ENCODE peak calls at places on chromosome 13, in eight cellular contexts. P is RWPE1, O is lung, T is neural crest cell, B is Caco-2, R is upper lobe of right lung, E is non-pigmented ciliary epithelial cell, G is HCEC 1CT. Q is an unnamed sample.

GRCh38 chr13:44854264-44855060 is 134.8 kb downstream of the NUFIP1 start:
- DNase-seq in P (no peak), O (peak), T (no peak), B (peak), R (peak), E (no peak), G (no peak), Q (peak)

GRCh38 chr13:51643882-51644281 is 59.6 kb downstream of the WDFY2 start:
- DNase-seq in P (peak), O (no peak), T (no peak), B (no peak), R (no peak), E (peak), G (peak), Q (no peak)

GRCh38 chr13:40895715-40896184 is 106.3 kb downstream of the SLC25A15 start:
- DNase-seq in P (no peak), O (no peak), T (no peak), B (peak), R (no peak), E (no peak), G (no peak), Q (peak)

GRCh38 chr13:50222569-50223332 is 207.5 kb downstream of the KCNRG start:
- DNase-seq in P (peak), O (peak), T (no peak), B (peak), R (peak), E (no peak), G (peak), Q (peak)

GRCh38 chr13:34507630-34508029 is 434.4 kb upstream of the NBEA start:
- DNase-seq in P (no peak), O (no peak), T (no peak), B (no peak), R (no peak), E (no peak), G (no peak), Q (no peak)

GRCh38 chr13:27131202-27131623 is 40.4 kb downstream of the USP12 start:
- DNase-seq in P (peak), O (peak), T (no peak), B (no peak), R (no peak), E (no peak), G (no peak), Q (no peak)

GRCh38 chr13:45544520-45544919 is 71.0 kb downstream of the ERICH6B start:
- DNase-seq in P (no peak), O (no peak), T (no peak), B (no peak), R (no peak), E (no peak), G (no peak), Q (no peak)

GRCh38 chr13:77002590-77003190 is 10.8 kb downstream of the CLN5 start:
- DNase-seq in P (peak), O (no peak), T (no peak), B (peak), R (no peak), E (no peak), G (peak), Q (peak)

GRCh38 chr13:110663044-110663443 is 42.9 kb downstream of the CARS2 start:
- DNase-seq in P (no peak), O (no peak), T (no peak), B (no peak), R (no peak), E (no peak), G (no peak), Q (no peak)

GRCh38 chr13:43284162-43284561 is 260.8 kb downstream of the DNAJC15 start:
- DNase-seq in P (peak), O (no peak), T (no peak), B (no peak), R (no peak), E (no peak), G (peak), Q (no peak)

GRCh38 chr13:102317593-102317992 is 84.3 kb downstream of the FGF14 start:
- DNase-seq in P (no peak), O (peak), T (no peak), B (no peak), R (peak), E (peak), G (peak), Q (peak)

GRCh38 chr13:99948907-99949656 is 22.5 kb downstream of the ZIC5 start:
- DNase-seq in P (no peak), O (peak), T (no peak), B (no peak), R (no peak), E (no peak), G (no peak), Q (no peak)

GRCh38 chr13:113089693-113090414 is 15.7 kb upstream of the F7 start:
- DNase-seq in P (no peak), O (no peak), T (no peak), B (no peak), R (peak), E (no peak), G (no peak), Q (no peak)

GRCh38 chr13:20401586-20401957 is 124.1 kb downstream of the CRYL1 start:
- DNase-seq in P (no peak), O (no peak), T (no peak), B (no peak), R (no peak), E (no peak), G (no peak), Q (no peak)

GRCh38 chr13:101452519-101453485 is at the start of gene ITGBL1:
- DNase-seq in P (no peak), O (no peak), T (no peak), B (no peak), R (no peak), E (no peak), G (peak), Q (no peak)

GRCh38 chr13:98415326-98416070 is 161.4 kb downstream of the STK24 start:
- DNase-seq in P (no peak), O (no peak), T (no peak), B (no peak), R (no peak), E (no peak), G (no peak), Q (no peak)

GRCh38 chr13:38979891-38980627 is 10.6 kb downstream of the STOML3 start:
- DNase-seq in P (no peak), O (no peak), T (peak), B (no peak), R (no peak), E (no peak), G (no peak), Q (peak)

GRCh38 chr13:99352351-99353271 is 45.4 kb upstream of the GPR183 start:
- DNase-seq in P (no peak), O (no peak), T (no peak), B (no peak), R (no peak), E (no peak), G (no peak), Q (no peak)

GRCh38 chr13:98847780-98848179 is 95.3 kb upstream of the SLC15A1 start:
- DNase-seq in P (no peak), O (no peak), T (no peak), B (no peak), R (no peak), E (no peak), G (no peak), Q (no peak)

GRCh38 chr13:49071341-49071937 is 95.7 kb downstream of the FNDC3A start:
- DNase-seq in P (no peak), O (no peak), T (no peak), B (no peak), R (no peak), E (no peak), G (peak), Q (no peak)

GRCh38 chr13:58097831-58098230 is 466.3 kb downstream of the PCDH17 start:
- DNase-seq in P (no peak), O (no peak), T (no peak), B (no peak), R (no peak), E (no peak), G (no peak), Q (no peak)

GRCh38 chr13:96998071-96998470 is 3.8 kb upstream of the OXGR1 start:
- DNase-seq in P (no peak), O (no peak), T (no peak), B (no peak), R (no peak), E (no peak), G (no peak), Q (no peak)